ENCODE peak calls at places on chromosomes 2 and 18, in eight cellular contexts. One of them, this sample, is unnamed.

GRCh38 chr2:129181433-129181832 is 798.0 kb upstream of the RAB6C start:
- DNase-seq in endothelial cell: no peak
- DNase-seq in astrocyte of the spinal cord: no peak
- DNase-seq in activated naive CD4-positive, alpha-beta T cell treated with anti-CD3 and anti-CD28 coated beads for 36 hours: no peak
- DNase-seq in KBM-7: no peak
- DNase-seq in BE2C: no peak
- DNase-seq in AG09319: no peak
- DNase-seq in fibroblast of pulmonary artery: no peak
- DNase-seq in this sample: no peak

GRCh38 chr2:128732976-128733431 is 414.3 kb upstream of the HS6ST1 start:
- DNase-seq in activated naive CD4-positive, alpha-beta T cell treated with anti-CD3 and anti-CD28 coated beads for 36 hours: no peak
- DNase-seq in fibroblast of pulmonary artery: peak
- DNase-seq in AG09319: peak
- DNase-seq in endothelial cell: no peak
- DNase-seq in BE2C: no peak
- DNase-seq in astrocyte of the spinal cord: peak
- DNase-seq in KBM-7: no peak
- DNase-seq in this sample: peak

GRCh38 chr2:10331702-10332401 is 29.1 kb downstream of the HPCAL1 start:
- DNase-seq in astrocyte of the spinal cord: no peak
- DNase-seq in activated naive CD4-positive, alpha-beta T cell treated with anti-CD3 and anti-CD28 coated beads for 36 hours: peak
- DNase-seq in fibroblast of pulmonary artery: no peak
- DNase-seq in BE2C: no peak
- DNase-seq in KBM-7: peak
- DNase-seq in AG09319: no peak
- DNase-seq in endothelial cell: no peak
- DNase-seq in this sample: no peak

GRCh38 chr2:61937881-61938280 is 32.4 kb downstream of the COMMD1 start:
- DNase-seq in fibroblast of pulmonary artery: no peak
- DNase-seq in endothelial cell: no peak
- DNase-seq in activated naive CD4-positive, alpha-beta T cell treated with anti-CD3 and anti-CD28 coated beads for 36 hours: no peak
- DNase-seq in KBM-7: no peak
- DNase-seq in BE2C: no peak
- DNase-seq in AG09319: no peak
- DNase-seq in astrocyte of the spinal cord: no peak
- DNase-seq in this sample: no peak

GRCh38 chr2:8500124-8501054 is 181.5 kb upstream of the ID2 start:
- DNase-seq in fibroblast of pulmonary artery: peak
- DNase-seq in KBM-7: no peak
- DNase-seq in activated naive CD4-positive, alpha-beta T cell treated with anti-CD3 and anti-CD28 coated beads for 36 hours: no peak
- DNase-seq in astrocyte of the spinal cord: no peak
- DNase-seq in endothelial cell: no peak
- DNase-seq in AG09319: no peak
- DNase-seq in BE2C: no peak
- DNase-seq in this sample: peak

GRCh38 chr2:182066439-182067061 is 80.9 kb downstream of the PPP1R1C start:
- DNase-seq in astrocyte of the spinal cord: peak
- DNase-seq in fibroblast of pulmonary artery: peak
- DNase-seq in AG09319: peak
- DNase-seq in endothelial cell: no peak
- DNase-seq in BE2C: no peak
- DNase-seq in activated naive CD4-positive, alpha-beta T cell treated with anti-CD3 and anti-CD28 coated beads for 36 hours: no peak
- DNase-seq in KBM-7: no peak
- DNase-seq in this sample: peak

GRCh38 chr2:8118940-8119781 is 562.7 kb upstream of the ID2 start:
- DNase-seq in BE2C: no peak
- DNase-seq in activated naive CD4-positive, alpha-beta T cell treated with anti-CD3 and anti-CD28 coated beads for 36 hours: no peak
- DNase-seq in astrocyte of the spinal cord: no peak
- DNase-seq in KBM-7: no peak
- DNase-seq in AG09319: no peak
- DNase-seq in fibroblast of pulmonary artery: no peak
- DNase-seq in endothelial cell: no peak
- DNase-seq in this sample: no peak

GRCh38 chr2:113219525-113219888 is 45.7 kb downstream of the PSD4 start:
- DNase-seq in endothelial cell: no peak
- DNase-seq in KBM-7: no peak
- DNase-seq in activated naive CD4-positive, alpha-beta T cell treated with anti-CD3 and anti-CD28 coated beads for 36 hours: no peak
- DNase-seq in fibroblast of pulmonary artery: no peak
- DNase-seq in BE2C: no peak
- DNase-seq in AG09319: no peak
- DNase-seq in astrocyte of the spinal cord: no peak
- DNase-seq in this sample: no peak

GRCh38 chr18:38563396-38563980 is 997.9 kb upstream of the CELF4 start:
- DNase-seq in KBM-7: no peak
- DNase-seq in AG09319: no peak
- DNase-seq in activated naive CD4-positive, alpha-beta T cell treated with anti-CD3 and anti-CD28 coated beads for 36 hours: peak
- DNase-seq in endothelial cell: no peak
- DNase-seq in BE2C: no peak
- DNase-seq in fibroblast of pulmonary artery: no peak
- DNase-seq in astrocyte of the spinal cord: no peak
- DNase-seq in this sample: no peak

GRCh38 chr2:64455031-64455332 is 1.0 kb downstream of the LGALSL start:
- DNase-seq in endothelial cell: no peak
- DNase-seq in AG09319: no peak
- DNase-seq in activated naive CD4-positive, alpha-beta T cell treated with anti-CD3 and anti-CD28 coated beads for 36 hours: no peak
- DNase-seq in KBM-7: no peak
- DNase-seq in BE2C: no peak
- DNase-seq in fibroblast of pulmonary artery: no peak
- DNase-seq in astrocyte of the spinal cord: no peak
- DNase-seq in this sample: no peak

GRCh38 chr2:50551868-50552267 is 480.1 kb downstream of the NRXN1 start:
- DNase-seq in AG09319: no peak
- DNase-seq in endothelial cell: no peak
- DNase-seq in BE2C: no peak
- DNase-seq in fibroblast of pulmonary artery: no peak
- DNase-seq in activated naive CD4-positive, alpha-beta T cell treated with anti-CD3 and anti-CD28 coated beads for 36 hours: no peak
- DNase-seq in astrocyte of the spinal cord: no peak
- DNase-seq in KBM-7: no peak
- DNase-seq in this sample: no peak